ENCODE peak calls at places on chromosomes 6 and 20, in ten cellular contexts. F is left ventricle myocardium inferior; H is PC-3; A is A549; K is brain microvascular endothelial cell; R is cardiac muscle cell; Z is psoas muscle; G is prostate gland; X is CD8-positive, alpha-beta T cell; I is GM12878. B is an unnamed sample.
A peak's percentile ranks its signal among the peaks of the same experiment; 100 is the strongest.

GRCh38 chr6:119337252-119337651 is 12.3 kb downstream of the MAN1A1 start:
- DNase-seq in H (no peak), R (no peak), X (no peak), A (no peak), I (no peak), G (no peak), Z (no peak), F (no peak), K (no peak), B (no peak)

GRCh38 chr6:107460074-107460631 is 789 bp upstream of the PDSS2 start:
- DNase-seq in A (no peak), H (no peak), G (no peak), R (peak; percentile 45), K (no peak), F (no peak), X (no peak), Z (no peak), I (no peak), B (no peak)

GRCh38 chr6:112275365-112275764 is 21.0 kb upstream of the LAMA4 start:
- DNase-seq in I (no peak), K (no peak), R (no peak), G (no peak), X (no peak), A (no peak), Z (no peak), H (no peak), F (no peak), B (no peak)

GRCh38 chr20:58998656-58999055 is 8.4 kb downstream of the CTSZ start:
- DNase-seq in R (no peak), H (no peak), F (no peak), X (no peak), Z (no peak), A (no peak), I (no peak), K (no peak), G (no peak), B (no peak)

GRCh38 chr20:12528591-12529041 is 480.2 kb upstream of the SPTLC3 start:
- DNase-seq in I (no peak), F (no peak), A (no peak), H (no peak), X (no peak), G (no peak), K (no peak), R (no peak), Z (no peak), B (no peak)

GRCh38 chr20:37729909-37730308 is 36.1 kb downstream of the CTNNBL1 start:
- DNase-seq in R (no peak), X (no peak), K (no peak), F (no peak), I (no peak), G (no peak), A (no peak), H (no peak), Z (no peak), B (no peak)

GRCh38 chr6:169117663-169118062 is 136.0 kb downstream of the THBS2 start:
- DNase-seq in R (no peak), Z (no peak), I (no peak), K (no peak), H (no peak), F (no peak), G (no peak), A (no peak), X (no peak), B (no peak)

GRCh38 chr6:138539882-138540281 is 40.6 kb upstream of the NHSL1 start:
- DNase-seq in H (no peak), R (no peak), A (no peak), F (no peak), K (no peak), G (no peak), X (no peak), Z (no peak), I (no peak), B (no peak)

GRCh38 chr6:138504764-138505689 is 5.7 kb upstream of the NHSL1 start:
- DNase-seq in R (no peak), G (no peak), F (no peak), A (no peak), Z (no peak), K (no peak), H (no peak), I (no peak), X (no peak), B (no peak)

GRCh38 chr6:8059129-8059528 is 5.1 kb downstream of the BLOC1S5 start:
- DNase-seq in A (peak; percentile 25), I (no peak), F (no peak), H (peak; percentile 57), K (no peak), G (no peak), Z (no peak), R (peak; percentile 60), X (no peak), B (no peak)

DNA sequence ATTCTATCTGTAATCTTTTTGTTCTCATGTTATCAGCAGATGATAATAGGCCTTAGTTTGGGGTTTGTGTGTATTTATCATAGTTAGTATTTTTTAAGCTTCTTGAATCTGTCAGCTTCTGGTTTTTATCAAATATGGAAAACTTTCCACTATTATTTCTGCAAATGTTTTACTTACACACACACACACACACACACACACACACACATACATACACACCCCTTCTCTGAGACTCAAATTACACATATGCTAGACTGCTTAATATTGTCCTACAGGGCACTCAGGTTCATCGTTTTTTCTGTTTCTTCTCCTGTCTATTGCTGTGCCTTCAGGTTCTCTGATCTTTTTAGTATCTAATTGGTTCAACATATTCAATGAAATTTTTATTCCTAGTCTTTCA is 74.5 kb downstream of the RPP40 start:
- DNase-seq in A (no peak), K (no peak), X (no peak), G (no peak), I (no peak), H (no peak), R (peak; percentile 46), Z (no peak), F (no peak), B (no peak)
- H3K27ac ChIP-seq in A (no peak overlapping the region), K (no peak overlapping the region), X (no peak overlapping the region), G (no peak overlapping the region), I (no peak overlapping the region), H (no peak overlapping the region), R (no peak overlapping the region), Z (no peak overlapping the region), F (no peak overlapping the region), B (no peak overlapping the region)

GRCh38 chr20:62899633-62900051 is 26.7 kb downstream of the DIDO1 start:
- DNase-seq in R (peak; percentile 26), X (no peak), A (no peak), K (no peak), I (no peak), G (no peak), F (no peak), H (no peak), Z (no peak), B (no peak)

GRCh38 chr20:62900052-62900691 is 26.1 kb downstream of the DIDO1 start:
- DNase-seq in R (peak; percentile 85), Z (peak; percentile 74), I (no peak), G (peak; percentile 78), K (peak; percentile 56), F (peak; percentile 64), A (peak; percentile 59), H (peak; percentile 74), X (peak; percentile 81), B (no peak)

GRCh38 chr20:62901891-62902290 is 24.4 kb downstream of the DIDO1 start:
- DNase-seq in X (no peak), F (no peak), G (no peak), H (no peak), K (no peak), Z (no peak), A (no peak), I (no peak), R (no peak), B (no peak)

GRCh38 chr20:62898970-62899632 is 27.2 kb downstream of the DIDO1 start:
- DNase-seq in R (no peak), K (no peak), A (no peak), F (no peak), I (no peak), G (no peak), H (no peak), X (no peak), Z (no peak), B (no peak)

GRCh38 chr20:62900692-62901584 is 25.4 kb downstream of the DIDO1 start:
- DNase-seq in Z (no peak), F (no peak), X (no peak), H (peak; percentile 76), K (no peak), I (no peak), R (no peak), G (peak; percentile 71), A (peak; percentile 49), B (peak; percentile 57)
- H3K27ac ChIP-seq in Z (no peak overlapping the region), F (no peak overlapping the region), X (peak overlapping the region; percentile 17), H (peak overlapping the region; percentile 28), K (no peak overlapping the region), I (peak overlapping the region; percentile 30), R (peak overlapping the region; percentile 77), G (peak overlapping the region; percentile 75), A (no peak overlapping the region), B (peak overlapping the region; percentile 67)

GRCh38 chr6:6591778-6592388 is 3.4 kb downstream of the LY86 start:
- DNase-seq in G (no peak), F (no peak), R (no peak), X (no peak), I (peak; percentile 77), A (no peak), K (no peak), Z (no peak), H (no peak), B (no peak)
- H3K27ac ChIP-seq in G (no peak overlapping the region), F (peak overlapping the region; percentile 73), R (no peak overlapping the region), X (no peak overlapping the region), I (peak overlapping the region; percentile 100), A (no peak overlapping the region), K (no peak overlapping the region), Z (peak overlapping the region; percentile 50), H (no peak overlapping the region), B (no peak overlapping the region)

GRCh38 chr20:48017504-48017903 is 232.2 kb upstream of the SULF2 start:
- DNase-seq in G (no peak), Z (no peak), X (no peak), R (no peak), A (no peak), K (no peak), H (no peak), F (no peak), I (no peak), B (no peak)

GRCh38 chr20:48017992-48018391 is 232.7 kb upstream of the SULF2 start:
- DNase-seq in H (no peak), K (no peak), F (no peak), A (no peak), G (no peak), R (no peak), X (no peak), I (no peak), Z (no peak), B (no peak)

GRCh38 chr20:48015943-48016723 is 230.9 kb upstream of the SULF2 start:
- DNase-seq in I (no peak), R (peak; percentile 98), X (no peak), Z (no peak), G (no peak), K (peak; percentile 80), H (peak; percentile 77), F (no peak), A (no peak), B (no peak)

GRCh38 chr20:48019940-48020339 is 234.7 kb upstream of the SULF2 start:
- DNase-seq in F (no peak), H (no peak), K (no peak), R (no peak), G (no peak), X (no peak), I (no peak), A (no peak), Z (no peak), B (no peak)

DNA sequence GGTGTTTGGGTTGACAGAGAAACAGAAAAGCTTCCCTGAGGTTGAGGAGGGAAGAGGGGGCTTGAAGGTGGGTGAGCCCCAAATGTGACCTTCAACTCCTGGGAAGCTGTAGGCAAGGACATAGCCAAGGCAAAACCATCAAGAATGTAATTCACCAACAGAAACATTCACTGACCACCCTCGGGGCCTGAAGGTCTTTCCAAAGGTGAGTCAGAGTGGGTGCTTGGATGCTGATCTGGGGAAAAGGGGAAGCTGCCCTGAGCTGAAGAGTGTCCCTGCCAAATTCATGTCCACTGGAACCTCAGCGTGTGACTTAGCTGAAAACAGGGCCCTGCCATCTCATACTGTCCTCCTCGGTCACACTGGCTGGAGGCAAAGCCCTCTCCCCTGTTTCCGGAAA is 234.2 kb upstream of the SULF2 start:
- DNase-seq in I (no peak), R (no peak), F (no peak), H (peak; percentile 48), G (no peak), K (no peak), Z (no peak), X (no peak), A (no peak), B (no peak)
- H3K27ac ChIP-seq in I (no peak overlapping the region), R (no peak overlapping the region), F (peak overlapping the region; percentile 54), H (no peak overlapping the region), G (no peak overlapping the region), K (no peak overlapping the region), Z (no peak overlapping the region), X (no peak overlapping the region), A (no peak overlapping the region), B (no peak overlapping the region)

B was measured in epithelial cell of prostate.